ENCODE peak calls at places on chromosomes 3 and 15, in nine cellular contexts. One of them, this sample, is unnamed.

GRCh38 chr3:52315977-52316764 is at the start of gene DNAH1:
- DNase-seq in osteocyte: no peak
- DNase-seq in tibial artery: no peak
- DNase-seq in IMR-90: no peak
- DNase-seq in progenitor cell of endocrine pancreas: no peak
- DNase-seq in cardiac muscle cell: no peak
- DNase-seq in colonic mucosa: no peak
- DNase-seq in RWPE2: no peak
- DNase-seq in cardiac fibroblast: no peak
- DNase-seq in this sample: no peak

GRCh38 chr3:141477224-141477623 is 9.6 kb upstream of the RASA2 start:
- DNase-seq in osteocyte: no peak
- DNase-seq in tibial artery: no peak
- DNase-seq in cardiac muscle cell: no peak
- DNase-seq in colonic mucosa: no peak
- DNase-seq in IMR-90: peak
- DNase-seq in progenitor cell of endocrine pancreas: no peak
- DNase-seq in cardiac fibroblast: peak
- DNase-seq in RWPE2: peak
- DNase-seq in this sample: peak

GRCh38 chr3:190644035-190644434 is 130.2 kb downstream of the IL1RAP start:
- DNase-seq in RWPE2: no peak
- DNase-seq in tibial artery: no peak
- DNase-seq in osteocyte: no peak
- DNase-seq in IMR-90: no peak
- DNase-seq in cardiac muscle cell: no peak
- DNase-seq in progenitor cell of endocrine pancreas: peak
- DNase-seq in cardiac fibroblast: no peak
- DNase-seq in colonic mucosa: no peak
- DNase-seq in this sample: peak

GRCh38 chr15:74995779-74996765 is 709 bp downstream of the SCAMP5 start:
- DNase-seq in colonic mucosa: peak
- DNase-seq in RWPE2: no peak
- DNase-seq in cardiac fibroblast: no peak
- DNase-seq in tibial artery: no peak
- DNase-seq in cardiac muscle cell: peak
- DNase-seq in progenitor cell of endocrine pancreas: peak
- DNase-seq in IMR-90: no peak
- DNase-seq in osteocyte: no peak
- DNase-seq in this sample: no peak

GRCh38 chr15:98561169-98561941 is 87.0 kb upstream of the IGF1R start:
- DNase-seq in osteocyte: peak
- DNase-seq in tibial artery: no peak
- DNase-seq in cardiac fibroblast: no peak
- DNase-seq in RWPE2: no peak
- DNase-seq in cardiac muscle cell: no peak
- DNase-seq in colonic mucosa: no peak
- DNase-seq in progenitor cell of endocrine pancreas: no peak
- DNase-seq in IMR-90: no peak
- DNase-seq in this sample: no peak

GRCh38 chr3:135803291-135803690 is 162.2 kb upstream of the PPP2R3A start:
- DNase-seq in cardiac muscle cell: no peak
- DNase-seq in osteocyte: no peak
- DNase-seq in tibial artery: no peak
- DNase-seq in colonic mucosa: no peak
- DNase-seq in cardiac fibroblast: no peak
- DNase-seq in IMR-90: no peak
- DNase-seq in RWPE2: no peak
- DNase-seq in progenitor cell of endocrine pancreas: no peak
- DNase-seq in this sample: no peak

GRCh38 chr15:78697449-78697848 is 56.4 kb upstream of the CHRNB4 start:
- DNase-seq in cardiac muscle cell: no peak
- DNase-seq in cardiac fibroblast: no peak
- DNase-seq in RWPE2: no peak
- DNase-seq in IMR-90: no peak
- DNase-seq in colonic mucosa: no peak
- DNase-seq in tibial artery: no peak
- DNase-seq in osteocyte: no peak
- DNase-seq in progenitor cell of endocrine pancreas: no peak
- DNase-seq in this sample: no peak

GRCh38 chr3:138493804-138494606 is 59.6 kb downstream of the ESYT3 start:
- DNase-seq in progenitor cell of endocrine pancreas: no peak
- DNase-seq in RWPE2: no peak
- DNase-seq in colonic mucosa: no peak
- DNase-seq in tibial artery: no peak
- DNase-seq in cardiac fibroblast: peak
- DNase-seq in osteocyte: no peak
- DNase-seq in IMR-90: peak
- DNase-seq in cardiac muscle cell: no peak
- DNase-seq in this sample: no peak

GRCh38 chr15:39031596-39031995 is 467.0 kb upstream of the RASGRP1 start:
- DNase-seq in cardiac fibroblast: no peak
- DNase-seq in cardiac muscle cell: no peak
- DNase-seq in progenitor cell of endocrine pancreas: no peak
- DNase-seq in IMR-90: no peak
- DNase-seq in colonic mucosa: no peak
- DNase-seq in tibial artery: no peak
- DNase-seq in osteocyte: no peak
- DNase-seq in RWPE2: no peak
- DNase-seq in this sample: no peak

GRCh38 chr3:20682573-20682972 is 496.6 kb upstream of the SGO1 start:
- DNase-seq in osteocyte: no peak
- DNase-seq in colonic mucosa: no peak
- DNase-seq in cardiac fibroblast: peak
- DNase-seq in RWPE2: no peak
- DNase-seq in tibial artery: no peak
- DNase-seq in IMR-90: no peak
- DNase-seq in cardiac muscle cell: no peak
- DNase-seq in progenitor cell of endocrine pancreas: no peak
- DNase-seq in this sample: no peak

GRCh38 chr3:171895890-171896289 is 52.7 kb downstream of the TMEM212 start:
- DNase-seq in colonic mucosa: no peak
- DNase-seq in cardiac muscle cell: no peak
- DNase-seq in cardiac fibroblast: no peak
- DNase-seq in tibial artery: no peak
- DNase-seq in IMR-90: no peak
- DNase-seq in osteocyte: no peak
- DNase-seq in RWPE2: no peak
- DNase-seq in progenitor cell of endocrine pancreas: no peak
- DNase-seq in this sample: no peak

GRCh38 chr15:45157974-45158373 is 28.2 kb downstream of the DUOX1 start:
- DNase-seq in progenitor cell of endocrine pancreas: no peak
- DNase-seq in cardiac muscle cell: no peak
- DNase-seq in IMR-90: peak
- DNase-seq in cardiac fibroblast: peak
- DNase-seq in RWPE2: peak
- DNase-seq in colonic mucosa: no peak
- DNase-seq in tibial artery: no peak
- DNase-seq in osteocyte: no peak
- DNase-seq in this sample: no peak

GRCh38 chr15:45457641-45458539 is 64.7 kb downstream of the SLC30A4 start:
- DNase-seq in cardiac fibroblast: peak
- DNase-seq in IMR-90: peak
- DNase-seq in colonic mucosa: peak
- DNase-seq in tibial artery: no peak
- DNase-seq in RWPE2: no peak
- DNase-seq in osteocyte: peak
- DNase-seq in cardiac muscle cell: peak
- DNase-seq in progenitor cell of endocrine pancreas: peak
- DNase-seq in this sample: peak

GRCh38 chr3:21893250-21893649 is 142.2 kb upstream of the ZNF385D start:
- DNase-seq in colonic mucosa: no peak
- DNase-seq in tibial artery: no peak
- DNase-seq in osteocyte: no peak
- DNase-seq in cardiac fibroblast: peak
- DNase-seq in progenitor cell of endocrine pancreas: no peak
- DNase-seq in cardiac muscle cell: no peak
- DNase-seq in RWPE2: no peak
- DNase-seq in IMR-90: peak
- DNase-seq in this sample: no peak

GRCh38 chr3:123789760-123790159 is 94.4 kb downstream of the MYLK start:
- DNase-seq in RWPE2: no peak
- DNase-seq in osteocyte: peak
- DNase-seq in colonic mucosa: no peak
- DNase-seq in progenitor cell of endocrine pancreas: no peak
- DNase-seq in cardiac muscle cell: no peak
- DNase-seq in cardiac fibroblast: peak
- DNase-seq in tibial artery: no peak
- DNase-seq in IMR-90: peak
- DNase-seq in this sample: no peak

GRCh38 chr3:184339016-184339415 is 1.6 kb downstream of the FAM131A start:
- DNase-seq in progenitor cell of endocrine pancreas: no peak
- DNase-seq in colonic mucosa: no peak
- DNase-seq in osteocyte: no peak
- DNase-seq in cardiac muscle cell: no peak
- DNase-seq in cardiac fibroblast: no peak
- DNase-seq in tibial artery: no peak
- DNase-seq in IMR-90: no peak
- DNase-seq in RWPE2: no peak
- DNase-seq in this sample: no peak

GRCh38 chr3:68957895-68958294 is 25.5 kb upstream of the TAFA4 start:
- DNase-seq in IMR-90: no peak
- DNase-seq in progenitor cell of endocrine pancreas: no peak
- DNase-seq in osteocyte: no peak
- DNase-seq in cardiac fibroblast: no peak
- DNase-seq in cardiac muscle cell: no peak
- DNase-seq in colonic mucosa: no peak
- DNase-seq in tibial artery: no peak
- DNase-seq in RWPE2: no peak
- DNase-seq in this sample: no peak
- TF ChIP-seq CTCF in IMR-90: no peak
- TF ChIP-seq CTCF in progenitor cell of endocrine pancreas: no peak
- TF ChIP-seq CTCF in osteocyte: no peak
- TF ChIP-seq CTCF in cardiac fibroblast: no peak
- TF ChIP-seq CTCF in cardiac muscle cell: no peak
- TF ChIP-seq CTCF in colonic mucosa: no peak
- TF ChIP-seq CTCF in tibial artery: no peak
- TF ChIP-seq CTCF in RWPE2: no peak
- TF ChIP-seq CTCF in this sample: no peak

GRCh38 chr15:94083467-94083991 is 147.8 kb upstream of the MCTP2 start:
- DNase-seq in tibial artery: no peak
- DNase-seq in colonic mucosa: no peak
- DNase-seq in cardiac muscle cell: no peak
- DNase-seq in cardiac fibroblast: peak
- DNase-seq in osteocyte: no peak
- DNase-seq in progenitor cell of endocrine pancreas: no peak
- DNase-seq in RWPE2: no peak
- DNase-seq in IMR-90: peak
- DNase-seq in this sample: no peak
- TF ChIP-seq CTCF in tibial artery: no peak
- TF ChIP-seq CTCF in colonic mucosa: no peak
- TF ChIP-seq CTCF in cardiac muscle cell: no peak
- TF ChIP-seq CTCF in cardiac fibroblast: no peak
- TF ChIP-seq CTCF in osteocyte: no peak
- TF ChIP-seq CTCF in progenitor cell of endocrine pancreas: no peak
- TF ChIP-seq CTCF in RWPE2: no peak
- TF ChIP-seq CTCF in IMR-90: no peak
- TF ChIP-seq CTCF in this sample: no peak

DNA sequence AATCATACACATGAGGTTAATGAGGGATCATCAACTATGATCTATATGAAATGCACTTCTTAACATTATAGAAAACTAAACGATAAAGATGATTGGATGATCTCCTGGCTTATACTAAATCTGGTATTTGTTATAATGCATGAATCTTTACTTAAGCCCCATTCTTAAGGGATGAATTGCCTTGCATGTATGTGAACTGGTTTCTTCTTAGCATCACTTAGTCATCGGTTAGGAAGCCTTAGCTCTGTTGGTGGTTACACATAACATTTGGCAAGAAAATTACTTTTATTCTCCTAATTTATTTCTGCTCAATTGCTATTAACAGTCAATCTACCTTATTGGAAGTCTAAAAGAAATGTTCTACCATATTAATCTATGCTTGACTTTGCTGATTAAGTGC is 355.9 kb downstream of the ZPLD1 start:
- DNase-seq in RWPE2: no peak
- DNase-seq in cardiac muscle cell: no peak
- DNase-seq in progenitor cell of endocrine pancreas: no peak
- DNase-seq in IMR-90: peak
- DNase-seq in colonic mucosa: no peak
- DNase-seq in tibial artery: no peak
- DNase-seq in cardiac fibroblast: no peak
- DNase-seq in osteocyte: no peak
- DNase-seq in this sample: no peak
- TF ChIP-seq CTCF in RWPE2: no peak
- TF ChIP-seq CTCF in cardiac muscle cell: no peak
- TF ChIP-seq CTCF in progenitor cell of endocrine pancreas: no peak
- TF ChIP-seq CTCF in IMR-90: no peak
- TF ChIP-seq CTCF in colonic mucosa: no peak
- TF ChIP-seq CTCF in tibial artery: no peak
- TF ChIP-seq CTCF in cardiac fibroblast: no peak
- TF ChIP-seq CTCF in osteocyte: no peak
- TF ChIP-seq CTCF in this sample: no peak

GRCh38 chr15:77599899-77600298 is 32.8 kb downstream of the LINGO1 start:
- DNase-seq in IMR-90: peak
- DNase-seq in RWPE2: no peak
- DNase-seq in cardiac fibroblast: peak
- DNase-seq in progenitor cell of endocrine pancreas: no peak
- DNase-seq in cardiac muscle cell: peak
- DNase-seq in tibial artery: no peak
- DNase-seq in colonic mucosa: peak
- DNase-seq in osteocyte: no peak
- DNase-seq in this sample: no peak
- TF ChIP-seq CTCF in IMR-90: no peak
- TF ChIP-seq CTCF in RWPE2: no peak
- TF ChIP-seq CTCF in cardiac fibroblast: no peak
- TF ChIP-seq CTCF in progenitor cell of endocrine pancreas: no peak
- TF ChIP-seq CTCF in cardiac muscle cell: no peak
- TF ChIP-seq CTCF in tibial artery: no peak
- TF ChIP-seq CTCF in colonic mucosa: no peak
- TF ChIP-seq CTCF in osteocyte: no peak
- TF ChIP-seq CTCF in this sample: no peak

DNA sequence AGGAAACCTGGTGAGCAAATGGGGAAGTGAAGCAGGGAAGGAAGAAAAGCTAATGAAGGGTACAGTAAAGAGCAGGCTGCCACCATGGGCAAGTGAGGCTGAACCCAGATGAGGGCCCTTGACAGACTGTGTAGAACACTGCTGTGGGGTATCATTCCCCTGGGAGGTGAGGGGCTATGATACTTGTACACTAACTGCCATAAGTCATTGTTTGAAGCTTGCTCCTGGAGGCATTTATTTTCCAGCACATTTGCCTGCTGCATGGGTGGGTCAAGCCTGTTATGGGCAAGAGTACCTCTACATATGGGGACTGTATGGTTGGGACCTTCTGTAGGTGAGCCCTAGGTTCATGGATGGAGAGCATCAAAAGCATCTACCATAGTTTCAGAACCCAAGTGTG is 57.4 kb downstream of the POMGNT2 start:
- DNase-seq in RWPE2: no peak
- DNase-seq in colonic mucosa: no peak
- DNase-seq in IMR-90: no peak
- DNase-seq in cardiac muscle cell: no peak
- DNase-seq in progenitor cell of endocrine pancreas: no peak
- DNase-seq in cardiac fibroblast: no peak
- DNase-seq in tibial artery: no peak
- DNase-seq in osteocyte: peak
- DNase-seq in this sample: no peak
- TF ChIP-seq CTCF in RWPE2: no peak
- TF ChIP-seq CTCF in colonic mucosa: no peak
- TF ChIP-seq CTCF in IMR-90: no peak
- TF ChIP-seq CTCF in cardiac muscle cell: no peak
- TF ChIP-seq CTCF in progenitor cell of endocrine pancreas: no peak
- TF ChIP-seq CTCF in cardiac fibroblast: no peak
- TF ChIP-seq CTCF in tibial artery: no peak
- TF ChIP-seq CTCF in osteocyte: no peak
- TF ChIP-seq CTCF in this sample: no peak

This sample was measured in Calu3.